ENCODE peak calls at places on chromosomes 12 and 14, in five cellular contexts. L is SK-N-SH, J is GM23338, H is neural progenitor cell, R is GM23248. A is an unnamed sample.

GRCh38 chr14:106021832-106022231 is 495.4 kb downstream of the TMEM121 start:
- DNase-seq in L (no peak), J (no peak), H (no peak), R (no peak), A (no peak)

GRCh38 chr12:68393398-68393797 is 61.2 kb upstream of the MDM1 start:
- DNase-seq in L (no peak), J (no peak), H (no peak), R (no peak), A (no peak)

GRCh38 chr12:58918475-58918874 is 1.8 kb downstream of the LRIG3 start:
- DNase-seq in L (no peak), J (no peak), H (peak; percentile 27), R (peak; percentile 23), A (no peak)

GRCh38 chr14:47539065-47539464 is 136.3 kb downstream of the MDGA2 start:
- DNase-seq in L (no peak), J (peak; percentile 81), H (peak; percentile 38), R (no peak), A (no peak)

GRCh38 chr14:61887628-61888027 is 125.4 kb downstream of the SNAPC1 start:
- DNase-seq in L (no peak), J (no peak), H (no peak), R (no peak), A (no peak)

GRCh38 chr14:33056213-33056612 is 117.5 kb downstream of the NPAS3 start:
- DNase-seq in L (no peak), J (no peak), H (no peak), R (no peak), A (no peak)

GRCh38 chr14:96145116-96145864 is 59.3 kb upstream of the BDKRB2 start:
- DNase-seq in L (no peak), J (no peak), H (no peak), R (peak; percentile 78), A (no peak)

GRCh38 chr12:50166776-50167025 is 468 bp downstream of the CERS5 start:
- DNase-seq in L (no peak), J (no peak), H (no peak), R (peak; percentile 74), A (no peak)

GRCh38 chr12:122967151-122967550 is 888 bp upstream of the ABCB9 start:
- DNase-seq in L (no peak), J (no peak), H (no peak), R (no peak), A (no peak)

GRCh38 chr12:19894049-19894448 is 454.8 kb downstream of the AEBP2 start:
- DNase-seq in L (no peak), J (no peak), H (no peak), R (peak; percentile 70), A (peak; percentile 25)

GRCh38 chr12:95385646-95386045 is 88.3 kb upstream of the METAP2 start:
- DNase-seq in L (no peak), J (no peak), H (no peak), R (peak; percentile 62), A (no peak)

GRCh38 chr12:11812558-11813421 is 163.3 kb downstream of the ETV6 start:
- DNase-seq in L (peak; percentile 65), J (peak; percentile 70), H (peak; percentile 89), R (peak; percentile 52), A (peak; percentile 83)

GRCh38 chr12:108694812-108695278 is 36.5 kb downstream of the CORO1C start:
- DNase-seq in L (no peak), J (no peak), H (no peak), R (peak; percentile 51), A (no peak)

GRCh38 chr12:27246141-27246540 is 2.1 kb downstream of the STK38L start:
- DNase-seq in L (no peak), J (peak; percentile 18), H (peak; percentile 66), R (no peak), A (no peak)

GRCh38 chr14:33493990-33494389 is 456.9 kb downstream of the EGLN3 start:
- DNase-seq in L (no peak), J (no peak), H (no peak), R (no peak), A (no peak)

GRCh38 chr14:64758025-64758521 is 53.8 kb downstream of the PLEKHG3 start:
- DNase-seq in L (no peak), J (peak; percentile 61), H (no peak), R (peak; percentile 35), A (no peak)

GRCh38 chr12:69653703-69654102 is 43.0 kb upstream of the LRRC10 start:
- DNase-seq in L (no peak), J (no peak), H (no peak), R (peak; percentile 56), A (no peak)

GRCh38 chr14:47366006-47366405 is 309.4 kb downstream of the MDGA2 start:
- DNase-seq in L (no peak), J (peak; percentile 51), H (peak; percentile 21), R (no peak), A (no peak)

GRCh38 chr12:80064269-80064668 is 35.1 kb upstream of the OTOGL start:
- DNase-seq in L (no peak), J (no peak), H (no peak), R (peak; percentile 16), A (no peak)

GRCh38 chr14:104609666-104610065 is 5.1 kb upstream of the TMEM179 start:
- DNase-seq in L (no peak), J (no peak), H (no peak), R (no peak), A (no peak)

GRCh38 chr14:31127690-31128089 is 79.9 kb downstream of the HECTD1 start:
- DNase-seq in L (no peak), J (no peak), H (no peak), R (no peak), A (no peak)

GRCh38 chr12:94699796-94700195 is 49.4 kb upstream of the TMCC3 start:
- DNase-seq in L (no peak), J (no peak), H (no peak), R (peak; percentile 10), A (no peak)

GRCh38 chr12:117047810-117048584 is 51.2 kb downstream of the TESC start:
- DNase-seq in L (no peak), J (no peak), H (no peak), R (no peak), A (no peak)

GRCh38 chr14:83294941-83295340 is 1761.3 kb upstream of the SEL1L start:
- DNase-seq in L (no peak), J (no peak), H (no peak), R (peak; percentile 24), A (no peak)

GRCh38 chr14:68885226-68886108 is 92.6 kb upstream of the ZFP36L1 start:
- DNase-seq in L (no peak), J (no peak), H (no peak), R (no peak), A (no peak)

GRCh38 chr14:32933943-32934890 is 4.5 kb upstream of the NPAS3 start:
- DNase-seq in L (peak; percentile 84), J (peak; percentile 53), H (peak; percentile 86), R (peak; percentile 58), A (no peak)

GRCh38 chr12:7116196-7116595 is 7.2 kb upstream of the C1RL start:
- DNase-seq in L (no peak), J (no peak), H (no peak), R (no peak), A (no peak)

GRCh38 chr12:7116916-7117315 is 7.9 kb upstream of the C1RL start:
- DNase-seq in L (no peak), J (no peak), H (no peak), R (no peak), A (no peak)

GRCh38 chr12:7120166-7120565 is 8.5 kb downstream of the RBP5 start:
- DNase-seq in L (no peak), J (no peak), H (no peak), R (no peak), A (no peak)

GRCh38 chr12:7118914-7119313 is 9.8 kb downstream of the RBP5 start:
- DNase-seq in L (no peak), J (no peak), H (no peak), R (no peak), A (no peak)

GRCh38 chr12:7117670-7118069 is 8.7 kb upstream of the C1RL start:
- DNase-seq in L (no peak), J (no peak), H (no peak), R (no peak), A (no peak)
- TF ChIP-seq EZH2phosphoT487 in L (no peak), J (no peak), H (no peak), R (no peak), A (no peak)

GRCh38 chr12:5478081-5478706 is 46.3 kb downstream of the NTF3 start:
- DNase-seq in L (no peak), J (no peak), H (peak; percentile 72), R (no peak), A (no peak)
- TF ChIP-seq EZH2phosphoT487 in L (no peak), J (no peak), H (no peak), R (no peak), A (no peak)

GRCh38 chr12:3641428-3641883 is 111.5 kb downstream of the CRACR2A start:
- DNase-seq in L (no peak), J (no peak), H (no peak), R (peak; percentile 82), A (no peak)
- TF ChIP-seq EZH2phosphoT487 in L (no peak), J (no peak), H (no peak), R (no peak), A (no peak)

GRCh38 chr14:90505531-90505930 is 108.7 kb downstream of the CALM1 start:
- DNase-seq in L (no peak), J (no peak), H (no peak), R (no peak), A (no peak)
- TF ChIP-seq EZH2phosphoT487 in L (no peak), J (no peak), H (no peak), R (no peak), A (no peak)

DNA sequence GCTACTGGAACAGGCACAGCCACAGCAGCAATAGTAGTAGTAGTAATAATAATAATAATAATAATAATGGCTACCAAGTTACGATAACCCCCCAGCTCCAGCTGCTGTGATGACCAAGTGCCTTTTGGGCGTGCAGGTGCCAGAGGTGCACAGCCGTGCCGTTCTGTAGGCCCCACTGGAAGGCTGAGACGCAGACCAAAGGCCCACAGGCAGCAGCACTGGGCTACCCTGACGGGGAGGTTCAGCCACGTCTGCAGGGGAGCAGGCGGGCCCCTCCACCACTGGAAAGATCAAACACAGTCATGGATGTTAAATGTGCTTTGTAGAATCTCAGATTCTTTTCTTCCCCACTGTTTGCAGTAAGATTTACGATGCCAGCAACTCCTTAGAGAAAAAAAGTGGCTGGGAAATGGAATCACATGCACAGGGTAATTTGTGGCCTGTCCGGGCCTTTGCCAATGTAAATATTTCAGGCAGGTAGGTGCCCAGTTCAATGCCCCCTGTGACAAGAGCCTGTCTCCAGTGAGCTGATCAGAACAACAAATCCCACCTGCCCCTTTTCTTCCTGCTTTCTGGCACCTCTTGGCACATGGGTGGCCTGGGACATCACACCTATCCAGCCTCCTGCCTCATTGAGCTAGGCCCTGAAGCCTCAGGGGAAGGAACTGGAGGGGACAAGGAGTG is 32.6 kb downstream of the CCDC85C start:
- DNase-seq in L (no peak), J (no peak), H (no peak), R (no peak), A (no peak)
- TF ChIP-seq EZH2phosphoT487 in L (no peak), J (no peak), H (no peak), R (no peak), A (no peak)

GRCh38 chr12:65561798-65562382 is 262.4 kb upstream of the HMGA2 start:
- DNase-seq in L (no peak), J (no peak), H (no peak), R (peak; percentile 36), A (no peak)
- TF ChIP-seq EZH2phosphoT487 in L (no peak), J (no peak), H (no peak), R (no peak), A (no peak)

DNA sequence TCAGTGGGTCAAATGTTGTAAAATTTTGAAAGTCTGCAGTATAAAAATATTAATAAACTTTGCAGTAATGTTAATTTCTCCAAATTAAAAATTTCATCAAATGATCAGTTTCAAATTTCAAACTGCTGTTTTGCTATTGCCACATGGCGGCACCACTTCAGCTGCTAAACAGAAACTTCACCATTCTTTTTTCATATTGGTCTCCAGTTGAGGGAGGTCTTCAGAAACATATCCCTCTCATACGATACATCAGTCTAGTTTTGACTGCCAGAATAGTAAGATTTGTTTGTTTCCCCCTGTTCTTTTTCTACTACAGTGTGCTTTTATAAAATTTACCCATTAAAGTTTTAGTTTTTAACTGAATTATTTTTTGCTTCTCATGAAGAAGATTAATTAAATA is 4.2 kb upstream of the TRHDE start:
- DNase-seq in L (no peak), J (peak; percentile 20), H (no peak), R (peak; percentile 33), A (no peak)
- TF ChIP-seq EZH2phosphoT487 in L (no peak), J (no peak), H (no peak), R (no peak), A (no peak)

A was measured in MM.1S.